ENCODE peak calls at places on chromosomes 13 and 19, in ten cellular contexts. Y is GM23338; Q is HL-60; N is Panc1; I is nephron progenitor cell; Z is AG10803; W is neural progenitor cell; E is pancreas; K is activated CD8-positive, alpha-beta T cell treated with anti-CD3 and anti-CD28 coated beads for 36 hours; B is body of pancreas. L is an unnamed sample.

GRCh38 chr19:33234092-33234491 is 8.4 kb upstream of the SLC7A10 start:
- DNase-seq in K (no peak), B (no peak), Z (no peak), I (no peak), E (no peak), N (no peak), Y (no peak), W (no peak), Q (no peak), L (no peak)

GRCh38 chr13:99931462-99931861 is 40.1 kb downstream of the ZIC5 start:
- DNase-seq in N (no peak), E (no peak), W (no peak), K (no peak), I (no peak), B (no peak), Z (no peak), Y (peak), Q (no peak), L (no peak)

GRCh38 chr13:105979586-105979985 is 555.9 kb downstream of the EFNB2 start:
- DNase-seq in W (peak), Z (peak), I (peak), Q (no peak), N (no peak), Y (no peak), E (peak), K (no peak), B (peak), L (no peak)

GRCh38 chr13:80276371-80277289 is 64.3 kb downstream of the SPRY2 start:
- DNase-seq in N (no peak), B (no peak), Z (no peak), Q (no peak), I (peak), K (no peak), E (no peak), Y (peak), W (peak), L (no peak)

GRCh38 chr13:44726214-44726613 is 150.1 kb upstream of the TSC22D1 start:
- DNase-seq in K (no peak), Q (no peak), E (no peak), W (no peak), B (no peak), I (no peak), N (no peak), Z (peak), Y (no peak), L (no peak)

GRCh38 chr13:98252931-98253470 is 75.9 kb upstream of the RNF113B start:
- DNase-seq in K (no peak), W (no peak), I (no peak), E (no peak), B (no peak), Q (no peak), N (no peak), Y (no peak), Z (peak), L (no peak)

GRCh38 chr13:88622362-88622973 is 951.3 kb downstream of the SLITRK5 start:
- DNase-seq in Y (peak), B (no peak), Z (no peak), N (no peak), I (no peak), Q (no peak), W (no peak), E (no peak), K (peak), L (no peak)

GRCh38 chr19:55116232-55117062 is 990 bp downstream of the PPP1R12C start:
- DNase-seq in Z (peak), Q (peak), B (peak), E (peak), K (peak), N (no peak), I (peak), Y (peak), W (peak), L (no peak)

GRCh38 chr13:104376588-104376987 is 1310.4 kb upstream of the SLC10A2 start:
- DNase-seq in Z (no peak), N (no peak), Q (no peak), Y (no peak), B (no peak), K (no peak), W (no peak), I (no peak), E (no peak), L (no peak)

GRCh38 chr13:75485286-75486062 is 3.5 kb upstream of the TBC1D4 start:
- DNase-seq in K (no peak), I (no peak), Y (peak), N (no peak), W (no peak), E (no peak), Q (no peak), B (no peak), Z (peak), L (no peak)

GRCh38 chr19:57363734-57364181 is 407 bp downstream of the TRAPPC2B start:
- DNase-seq in E (no peak), W (no peak), B (no peak), I (no peak), N (no peak), Z (peak), Q (no peak), Y (peak), K (no peak), L (no peak)

GRCh38 chr13:97001641-97002040 is 7.4 kb upstream of the OXGR1 start:
- DNase-seq in B (no peak), Z (no peak), W (no peak), Y (no peak), Q (peak), K (no peak), N (no peak), I (no peak), E (no peak), L (no peak)

GRCh38 chr19:37007587-37008220 is 70.5 kb upstream of the ZNF420 start:
- DNase-seq in E (peak), W (no peak), Z (peak), K (peak), Y (peak), B (peak), I (no peak), Q (peak), N (no peak), L (no peak)

GRCh38 chr13:84925443-84925842 is 873.8 kb downstream of the SLITRK6 start:
- DNase-seq in Z (no peak), K (no peak), Y (no peak), W (no peak), E (no peak), Q (no peak), N (peak), B (no peak), I (no peak), L (no peak)

GRCh38 chr13:42110410-42111155 is 62.1 kb downstream of the DGKH start:
- DNase-seq in E (no peak), I (peak), K (peak), Z (peak), B (peak), W (peak), Y (peak), N (peak), Q (peak), L (no peak)

GRCh38 chr13:40069173-40070044 is 413.9 kb downstream of the COG6 start:
- DNase-seq in Q (peak), N (peak), Z (peak), K (peak), Y (peak), I (peak), E (peak), W (peak), B (peak), L (no peak)

GRCh38 chr13:108176685-108177274 is 38.6 kb downstream of the LIG4 start:
- DNase-seq in Z (no peak), Q (peak), Y (peak), E (no peak), I (peak), B (peak), K (peak), N (no peak), W (peak), L (no peak)

GRCh38 chr13:98570929-98571372 is 6.0 kb downstream of the STK24 start:
- DNase-seq in Y (no peak), B (no peak), I (no peak), K (peak), W (no peak), E (no peak), N (no peak), Z (no peak), Q (no peak), L (no peak)

GRCh38 chr13:113110852-113111315 is 5.3 kb downstream of the F7 start:
- DNase-seq in N (no peak), Y (no peak), Z (no peak), B (peak), E (no peak), I (no peak), W (no peak), Q (no peak), K (no peak), L (no peak)

GRCh38 chr13:72839831-72840426 is 58.0 kb downstream of the PIBF1 start:
- DNase-seq in Z (peak), E (peak), Q (peak), W (peak), N (peak), K (peak), Y (peak), B (peak), I (peak), L (no peak)

GRCh38 chr19:49858591-49858985 is 7.6 kb downstream of the PTOV1 start:
- DNase-seq in Z (no peak), K (no peak), B (no peak), Y (no peak), I (no peak), Q (no peak), E (no peak), N (no peak), W (no peak), L (no peak)

GRCh38 chr19:17824339-17824738 is 3.0 kb upstream of the INSL3 start:
- DNase-seq in Q (no peak), Z (no peak), E (no peak), I (no peak), W (no peak), K (no peak), B (no peak), Y (no peak), N (no peak), L (no peak)

DNA sequence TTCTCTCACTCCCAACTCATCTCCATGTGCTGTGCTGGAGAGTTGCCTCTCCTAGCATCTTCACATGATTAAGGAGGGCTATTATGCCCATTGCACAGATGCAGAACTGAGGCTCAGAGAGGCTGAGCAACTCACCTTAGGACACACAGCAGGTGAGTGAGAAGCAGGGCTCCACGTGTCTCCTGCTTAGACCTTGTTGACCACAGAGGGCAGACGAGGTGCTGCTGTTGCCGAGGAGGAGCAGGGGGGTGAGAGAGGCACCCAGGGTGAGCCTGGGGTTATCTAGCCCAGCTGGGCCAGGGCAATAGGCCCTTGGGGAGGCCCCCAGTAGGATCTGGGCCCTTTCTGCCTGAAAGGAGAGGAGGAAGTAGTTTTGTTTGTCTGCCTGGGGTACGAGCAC is 2.4 kb upstream of the HSH2D start:
- DNase-seq in W (no peak), N (no peak), E (no peak), Q (peak), B (no peak), Y (no peak), K (peak), I (no peak), Z (no peak), L (no peak)
- TF ChIP-seq CTCF in W (no peak), N (no peak), E (no peak), Q (peak), B (no peak), Y (no peak), K (no peak), I (no peak), Z (no peak), L (no peak)

DNA sequence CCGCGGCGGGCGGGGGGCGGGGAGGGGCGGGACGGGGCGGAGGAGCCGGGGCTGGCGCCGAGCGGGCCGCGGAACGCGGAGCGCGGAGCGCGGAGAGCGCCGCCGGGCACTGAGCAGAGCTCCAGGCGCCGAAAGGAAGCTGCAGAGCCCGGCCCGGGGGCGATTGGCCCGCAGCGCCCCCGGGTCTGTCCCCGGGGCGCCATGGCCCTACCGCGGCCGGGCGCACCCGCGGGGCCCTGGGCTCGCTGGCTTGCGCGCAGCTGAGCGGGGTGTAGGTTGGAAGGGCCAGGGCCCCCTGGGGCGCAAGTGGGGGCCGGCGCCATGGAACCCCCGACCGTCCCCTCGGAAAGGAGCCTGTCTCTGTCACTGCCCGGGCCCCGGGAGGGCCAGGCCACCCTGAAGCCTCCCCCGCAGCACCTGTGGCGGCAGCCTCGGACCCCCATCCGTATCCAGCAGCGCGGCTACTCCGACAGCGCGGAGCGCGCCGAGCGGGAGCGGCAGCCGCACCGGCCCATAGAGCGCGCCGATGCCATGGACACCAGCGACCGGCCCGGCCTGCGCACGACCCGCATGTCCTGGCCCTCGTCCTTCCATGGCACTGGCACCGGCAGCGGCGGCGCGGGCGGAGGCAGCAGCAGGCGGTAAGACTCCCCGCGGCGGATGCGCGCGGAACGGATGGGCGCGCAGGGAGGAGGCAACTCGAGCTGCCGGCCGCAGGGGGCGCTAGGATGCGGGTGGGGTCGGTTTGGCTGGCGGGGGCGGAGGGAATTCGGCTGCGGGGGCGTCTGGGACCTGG is at the start of gene PDE4A:
- DNase-seq in Y (peak), W (peak), K (peak), B (no peak), Q (no peak), Z (no peak), I (peak), E (no peak), N (no peak), L (no peak)
- TF ChIP-seq CTCF in Y (peak), W (peak), K (peak), B (no peak), Q (peak), Z (peak), I (peak), E (no peak), N (peak), L (peak)

DNA sequence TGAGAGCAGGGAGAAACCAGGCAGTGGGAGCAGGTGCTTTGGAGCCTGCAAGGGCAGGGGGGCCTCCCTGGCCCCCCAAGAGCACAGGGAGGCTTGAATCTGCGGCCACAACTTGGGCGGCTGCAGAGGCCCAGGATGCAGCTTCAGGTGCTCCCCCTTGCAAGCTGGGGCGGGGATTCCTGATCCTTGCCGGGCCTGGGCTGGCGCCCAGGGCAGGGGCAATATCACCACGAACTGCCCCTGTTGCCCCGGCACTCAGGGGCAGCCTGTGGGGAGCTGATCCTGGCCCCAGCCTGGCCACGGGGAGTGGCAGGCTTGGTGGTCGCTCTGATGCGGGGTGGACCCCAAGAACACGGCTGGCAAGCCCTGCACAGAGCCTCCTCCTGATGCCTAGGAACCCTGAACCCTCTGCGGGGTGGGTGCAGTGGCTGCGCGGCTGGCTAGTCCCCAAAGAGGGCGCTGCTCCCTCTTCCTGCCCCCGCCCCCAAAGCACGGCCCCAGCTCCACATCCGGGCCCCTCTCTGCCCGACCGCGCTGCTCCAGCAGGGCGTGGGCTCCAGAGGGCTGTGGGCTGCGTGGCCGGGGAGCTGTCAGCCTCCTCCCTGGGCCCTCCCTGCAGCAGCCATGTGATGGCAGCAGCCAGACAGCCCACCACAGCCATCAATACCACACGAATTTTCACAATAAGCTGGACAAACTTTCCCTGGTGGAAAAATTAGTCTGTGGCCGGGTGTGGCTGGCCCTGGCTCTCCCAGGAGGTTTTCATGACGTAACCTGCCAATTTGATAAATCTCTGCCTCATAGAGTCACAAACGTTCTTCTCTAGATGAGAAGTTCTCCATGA is 21.0 kb downstream of the TNFSF9 start:
- DNase-seq in Z (no peak), N (no peak), I (peak), E (no peak), W (peak), Q (no peak), B (no peak), Y (peak), K (peak), L (no peak)
- TF ChIP-seq CTCF in Z (no peak), N (no peak), I (peak), E (no peak), W (peak), Q (no peak), B (no peak), Y (peak), K (peak), L (peak)

DNA sequence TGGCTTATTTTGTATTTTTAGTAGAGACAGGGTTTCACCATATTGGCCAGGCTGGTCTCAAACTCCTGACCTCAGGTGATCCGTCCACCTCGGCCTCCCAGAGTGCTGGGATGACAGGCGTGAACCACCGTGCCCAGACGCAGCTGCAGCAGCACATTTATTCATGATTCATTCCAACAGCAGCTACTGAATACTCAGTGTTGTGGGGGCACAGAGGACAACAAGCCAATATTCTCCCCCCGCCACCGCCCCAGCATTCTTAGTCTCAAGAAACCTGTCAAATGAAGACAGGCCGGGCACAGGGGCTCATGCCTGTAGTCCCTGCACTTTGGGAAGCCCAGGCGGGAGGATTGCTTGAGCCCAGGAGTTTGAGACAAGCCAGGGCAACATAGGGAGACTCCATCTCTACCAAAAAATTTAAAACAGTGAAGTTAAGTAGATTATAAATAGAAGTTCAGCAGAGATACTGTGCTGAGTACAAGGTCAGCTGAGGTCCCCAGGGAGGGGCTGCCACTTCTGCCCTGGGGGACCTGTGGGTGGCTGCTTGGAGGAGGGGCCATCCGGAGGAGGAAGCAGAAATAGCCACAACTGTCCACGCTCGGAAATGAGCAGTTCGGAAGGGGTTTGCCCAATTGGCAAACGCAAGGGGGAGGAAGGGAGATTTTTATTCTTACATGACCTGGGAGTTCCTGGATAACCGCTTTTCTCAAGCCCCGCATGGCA is 4.3 kb downstream of the DOT1L start:
- DNase-seq in Y (no peak), Z (peak), Q (peak), I (no peak), E (peak), K (peak), N (no peak), B (no peak), W (no peak), L (no peak)
- TF ChIP-seq CTCF in Y (no peak), Z (no peak), Q (no peak), I (no peak), E (no peak), K (no peak), N (no peak), B (no peak), W (no peak), L (no peak)

GRCh38 chr19:29966594-29967249 is 24.7 kb downstream of the URI1 start:
- DNase-seq in K (no peak), B (no peak), E (no peak), N (no peak), I (no peak), Q (no peak), W (no peak), Y (peak), Z (peak), L (no peak)
- TF ChIP-seq CTCF in K (no peak), B (no peak), E (no peak), N (peak), I (no peak), Q (no peak), W (peak), Y (no peak), Z (peak), L (peak)

GRCh38 chr13:109957875-109958274 is 171.5 kb upstream of the IRS2 start:
- DNase-seq in B (no peak), N (no peak), E (no peak), I (no peak), Z (no peak), Q (no peak), Y (no peak), W (no peak), K (no peak), L (no peak)
- TF ChIP-seq CTCF in B (no peak), N (no peak), E (no peak), I (no peak), Z (no peak), Q (no peak), Y (no peak), W (no peak), K (no peak), L (no peak)